ENCODE peak calls at places on chromosomes 6 and 20, in four cellular contexts. H is K562, N is SK-N-SH, G is GM12878. W is an unnamed sample.

GRCh38 chr6:129575378-129576118 is 134.4 kb downstream of the ARHGAP18 start:
- DNase-seq in H (peak; percentile 28), N (peak; percentile 9), G (no peak), W (peak; percentile 43)

GRCh38 chr6:116028233-116028632 is 32.5 kb downstream of the FRK start:
- DNase-seq in H (no peak), N (no peak), G (no peak), W (no peak)

GRCh38 chr6:31128093-31128676 is 7.9 kb upstream of the CDSN start:
- DNase-seq in H (peak; percentile 76), N (peak; percentile 60), G (peak; percentile 13), W (peak; percentile 37)

GRCh38 chr6:46130665-46131064 is 876 bp downstream of the ENPP4 start:
- DNase-seq in H (no peak), N (no peak), G (no peak), W (no peak)

GRCh38 chr20:5885866-5886265 is 64.5 kb downstream of the TRMT6 start:
- DNase-seq in H (no peak), N (no peak), G (no peak), W (no peak)

GRCh38 chr6:79277109-79277508 is 42.6 kb upstream of the HMGN3 start:
- DNase-seq in H (no peak), N (no peak), G (no peak), W (no peak)

GRCh38 chr6:112443666-112444065 is 96.5 kb downstream of the RFPL4B start:
- DNase-seq in H (no peak), N (peak; percentile 1), G (no peak), W (no peak)

GRCh38 chr20:1876975-1877603 is 18.1 kb upstream of the SIRPA start:
- DNase-seq in H (peak; percentile 62), N (peak; percentile 82), G (no peak), W (peak; percentile 99)

GRCh38 chr20:4261333-4262284 is 246.3 kb upstream of the RNF24 start:
- DNase-seq in H (no peak), N (no peak), G (no peak), W (no peak)

GRCh38 chr6:52317841-52318581 is 33.5 kb upstream of the MCM3 start:
- DNase-seq in H (no peak), N (no peak), G (peak; percentile 62), W (peak; percentile 12)

GRCh38 chr20:15848126-15848525 is 725.1 kb downstream of the KIF16B start:
- DNase-seq in H (no peak), N (no peak), G (no peak), W (no peak)

GRCh38 chr6:46014511-46015118 is 1.0 kb downstream of the CLIC5 start:
- DNase-seq in H (no peak), N (no peak), G (no peak), W (no peak)

GRCh38 chr6:138402833-138403187 is 1.2 kb upstream of the HEBP2 start:
- DNase-seq in H (no peak), N (no peak), G (no peak), W (no peak)
- H3K4me3 ChIP-seq in H (no peak overlapping the region), N (no peak overlapping the region), G (peak overlapping the region; percentile 87), W (peak overlapping the region; percentile 70)

DNA sequence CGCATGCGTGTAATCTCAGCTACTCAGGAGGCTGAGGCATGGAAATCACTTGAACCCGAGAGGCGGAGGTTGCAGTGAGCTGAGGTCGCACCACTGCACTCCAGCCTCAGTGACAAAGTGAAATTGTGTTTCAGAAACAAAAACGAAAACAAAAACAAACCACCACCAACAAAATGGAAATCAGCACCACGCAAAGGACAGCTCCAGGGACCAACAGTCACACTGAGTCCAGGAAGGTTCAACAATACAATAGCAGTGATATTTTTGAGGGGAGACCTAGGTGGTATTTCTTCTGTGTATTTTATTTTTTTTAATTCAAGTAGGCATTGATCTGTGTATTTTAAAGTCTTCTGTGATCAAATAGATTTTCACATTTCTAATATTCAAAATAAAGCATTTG is 9.8 kb downstream of the HLA-F start:
- DNase-seq in H (no peak), N (no peak), G (no peak), W (no peak)
- TF ChIP-seq REST in H (no peak), N (peak; percentile 89), G (peak; percentile 73), W (peak; percentile 50)

GRCh38 chr6:109892451-109893435 is 85.4 kb upstream of the GPR6 start:
- DNase-seq in H (no peak), N (no peak), G (no peak), W (no peak)
- TF ChIP-seq RCOR1 in H (no peak), N (no peak), G (no peak), W (no peak)

DNA sequence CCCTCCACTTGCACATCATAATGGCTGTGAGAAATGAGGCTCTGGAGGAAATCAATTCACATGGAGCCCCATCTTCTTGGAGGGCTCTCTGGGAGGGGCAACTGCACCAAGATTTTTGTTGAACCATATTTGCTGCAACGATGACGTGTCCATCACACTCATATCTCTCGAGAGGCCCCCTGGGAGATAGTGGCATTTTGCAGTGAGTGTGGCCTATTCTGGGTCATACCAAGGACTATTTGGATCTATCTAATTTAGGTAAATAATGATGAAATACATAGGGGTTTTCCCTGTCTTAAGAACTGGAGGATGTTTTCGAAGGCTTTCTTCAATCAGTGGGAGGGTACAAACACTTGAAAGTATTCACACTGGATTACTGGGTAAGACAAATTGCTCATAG is 31.6 kb downstream of the CNR1 start:
- DNase-seq in H (no peak), N (no peak), G (no peak), W (no peak)
- H3K4me3 ChIP-seq in H (no peak overlapping the region), N (no peak overlapping the region), G (no peak overlapping the region), W (no peak overlapping the region)

GRCh38 chr20:50415516-50416268 is 94.5 kb upstream of the PTPN1 start:
- DNase-seq in H (no peak), N (peak; percentile 79), G (no peak), W (peak; percentile 39)
- TF ChIP-seq REST in H (no peak), N (no peak), G (no peak), W (no peak)

GRCh38 chr6:164014716-164015484 is 600.4 kb downstream of the QKI start:
- DNase-seq in H (no peak), N (no peak), G (no peak), W (no peak)
- TF ChIP-seq RCOR1 in H (no peak), N (no peak), G (no peak), W (no peak)

DNA sequence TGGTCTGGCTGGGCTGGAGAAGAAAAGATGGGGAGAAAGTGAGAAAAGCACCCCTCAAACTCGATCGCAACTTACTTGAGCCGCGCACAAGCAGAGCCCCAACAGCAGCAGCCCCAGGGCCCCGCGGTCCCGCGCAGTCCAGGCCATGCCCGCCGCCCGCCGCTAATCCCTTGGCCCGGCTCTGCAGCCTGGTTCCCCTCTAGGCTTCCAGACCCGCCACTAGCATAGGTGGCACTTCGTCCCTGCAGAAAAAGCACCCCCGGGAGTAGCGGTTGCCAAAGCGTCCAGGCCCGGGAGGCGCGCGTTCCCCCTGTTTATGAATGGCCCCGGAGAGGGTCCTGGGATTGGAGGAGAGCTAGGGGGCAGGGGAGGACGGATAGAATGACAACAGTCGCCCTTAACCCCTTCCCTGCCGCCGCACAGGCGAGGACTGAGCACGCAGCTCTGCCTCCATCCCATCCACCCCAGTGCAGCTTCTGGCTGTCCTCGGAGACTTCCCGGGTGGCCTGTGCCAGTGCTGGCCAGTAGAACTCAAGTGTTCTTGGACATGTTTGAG is 19.9 kb downstream of the COL9A1 start:
- DNase-seq in H (no peak), N (peak; percentile 55), G (no peak), W (no peak)
- H3K4me3 ChIP-seq in H (no peak overlapping the region), N (peak overlapping the region; percentile 2), G (no peak overlapping the region), W (no peak overlapping the region)

GRCh38 chr6:26571592-26572296 is 25.0 kb upstream of the ABT1 start:
- DNase-seq in H (peak; percentile 88), N (peak; percentile 53), G (peak; percentile 67), W (no peak)
- TF ChIP-seq REST in H (no peak), N (no peak), G (no peak), W (no peak)

DNA sequence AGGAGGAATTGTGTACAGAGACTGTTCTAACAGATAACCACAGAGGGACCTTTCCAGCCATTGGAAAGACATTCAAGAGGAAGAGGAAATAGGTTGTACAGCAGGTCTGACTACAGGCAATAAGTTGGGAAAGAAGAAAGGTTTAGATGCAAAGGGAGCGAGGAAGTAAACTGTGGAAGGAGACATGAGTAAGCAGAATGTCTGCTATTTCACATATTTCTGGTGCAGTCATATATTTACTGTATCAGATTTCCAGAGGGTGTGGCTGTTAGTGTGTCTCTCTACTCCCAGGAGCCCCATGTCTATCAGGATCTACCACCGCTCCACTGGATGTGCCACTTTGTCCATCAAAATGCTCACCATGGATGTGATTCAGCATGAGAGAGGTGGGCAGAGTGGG is 25.9 kb downstream of the MRS2 start:
- DNase-seq in H (no peak), N (no peak), G (no peak), W (peak; percentile 38)
- TF ChIP-seq RCOR1 in H (no peak), N (no peak), G (no peak), W (no peak)